ENCODE peak calls at places on chromosomes 12 and 14, in eight cellular contexts. B is ascending aorta, K is H9, H is lower lobe of right lung, Y is A549, G is adrenal gland, U is dorsolateral prefrontal cortex, O is body of pancreas. A is an unnamed sample.

GRCh38 chr12:77120156-77120555 is 54.8 kb upstream of the E2F7 start:
- DNase-seq in O (no peak), Y (peak), U (no peak), B (no peak), K (no peak), G (no peak), H (no peak), A (peak)

GRCh38 chr12:1691123-1692007 is 495 bp downstream of the ADIPOR2 start:
- DNase-seq in H (peak), K (no peak), Y (no peak), G (peak), U (no peak), O (peak), B (peak), A (peak)

GRCh38 chr12:18224745-18225144 is 36.6 kb upstream of the PIK3C2G start:
- DNase-seq in Y (peak), U (no peak), H (no peak), B (no peak), G (no peak), K (no peak), O (no peak), A (peak)

GRCh38 chr12:107610030-107610859 is 75.4 kb upstream of the PWP1 start:
- DNase-seq in O (peak), Y (peak), B (no peak), U (peak), K (peak), H (no peak), G (peak), A (peak)

GRCh38 chr14:61750708-61751474 is 11.3 kb upstream of the SNAPC1 start:
- DNase-seq in G (peak), Y (peak), O (peak), B (peak), K (peak), H (peak), U (peak), A (peak)

GRCh38 chr14:45793081-45793480 is 540.1 kb upstream of the MIS18BP1 start:
- DNase-seq in U (no peak), O (peak), G (no peak), B (no peak), K (no peak), H (no peak), Y (no peak), A (peak)

GRCh38 chr14:90288646-90289355 is 32.4 kb downstream of the PSMC1 start:
- DNase-seq in Y (no peak), G (peak), O (peak), U (no peak), K (no peak), H (no peak), B (no peak), A (no peak)

GRCh38 chr14:101494826-101495225 is 66.5 kb upstream of the DIO3 start:
- DNase-seq in K (peak), O (no peak), H (no peak), Y (no peak), U (peak), B (no peak), G (no peak), A (no peak)

GRCh38 chr12:119715268-119715620 is 47.3 kb downstream of the PRKAB1 start:
- DNase-seq in Y (no peak), U (no peak), K (no peak), O (no peak), G (no peak), H (no peak), B (no peak), A (peak)

GRCh38 chr12:1246637-1247036 is 255.6 kb downstream of the ERC1 start:
- DNase-seq in G (no peak), B (no peak), U (no peak), Y (no peak), O (no peak), H (no peak), K (no peak), A (no peak)

GRCh38 chr14:100274250-100274649 is 32.0 kb downstream of the SLC25A29 start:
- DNase-seq in B (no peak), H (no peak), G (no peak), O (no peak), Y (no peak), K (no peak), U (no peak), A (no peak)

GRCh38 chr12:54993181-54993835 is 8.7 kb upstream of the TESPA1 start:
- DNase-seq in B (peak), G (peak), K (peak), Y (peak), U (peak), H (no peak), O (peak), A (peak)

GRCh38 chr12:96774501-96775256 is 132.4 kb upstream of the NEDD1 start:
- DNase-seq in H (no peak), U (no peak), K (no peak), B (no peak), O (no peak), Y (peak), G (no peak), A (peak)

GRCh38 chr12:89252284-89252683 is 100.0 kb downstream of the DUSP6 start:
- DNase-seq in G (no peak), K (no peak), U (no peak), B (no peak), Y (no peak), O (no peak), H (no peak), A (peak)

GRCh38 chr14:23941669-23942068 is 11.9 kb upstream of the DHRS4 start:
- DNase-seq in H (no peak), K (no peak), O (no peak), Y (no peak), U (no peak), G (no peak), B (no peak), A (no peak)

GRCh38 chr12:38905480-38906351 is at the start of gene CPNE8:
- DNase-seq in H (peak), K (peak), G (peak), O (peak), Y (peak), B (peak), U (peak), A (peak)

GRCh38 chr14:78598046-78598652 is 428.0 kb downstream of the NRXN3 start:
- DNase-seq in U (peak), H (peak), O (peak), K (peak), G (peak), B (no peak), Y (peak), A (peak)

GRCh38 chr12:111330800-111331752 is 37.8 kb downstream of the PHETA1 start:
- DNase-seq in Y (peak), O (peak), H (no peak), K (no peak), B (no peak), G (no peak), U (no peak), A (peak)

GRCh38 chr12:100753837-100754236 is 40.7 kb upstream of the ANO4 start:
- DNase-seq in O (no peak), H (no peak), G (no peak), Y (no peak), U (no peak), B (no peak), K (no peak), A (peak)

GRCh38 chr14:89245802-89246201 is 171.2 kb downstream of the FOXN3 start:
- DNase-seq in B (peak), Y (no peak), U (no peak), O (no peak), H (no peak), G (peak), K (no peak), A (peak)
- TF ChIP-seq CTCF in B (no peak), Y (no peak), U (no peak), O (no peak), H (no peak), G (no peak), K (no peak), A (no peak)

GRCh38 chr14:20757963-20758362 is 10.2 kb upstream of the EDDM3B start:
- DNase-seq in B (no peak), O (peak), Y (no peak), K (peak), G (peak), H (peak), U (no peak), A (no peak)
- TF ChIP-seq CTCF in B (peak), O (peak), Y (peak), K (peak), G (peak), H (peak), U (peak), A (no peak)

GRCh38 chr12:57085999-57086950 is 2.6 kb upstream of the NAB2 start:
- DNase-seq in Y (peak), K (peak), H (peak), U (peak), G (peak), O (peak), B (peak), A (peak)
- TF ChIP-seq CTCF in Y (peak), K (peak), H (peak), U (no peak), G (no peak), O (peak), B (peak), A (peak)

GRCh38 chr12:123951467-123951866 is 21.2 kb downstream of the CCDC92 start:
- DNase-seq in Y (no peak), H (no peak), U (no peak), G (peak), K (peak), B (no peak), O (no peak), A (no peak)

GRCh38 chr12:123950476-123951169 is 22.0 kb downstream of the CCDC92 start:
- DNase-seq in K (peak), U (no peak), B (peak), Y (no peak), G (peak), O (peak), H (no peak), A (no peak)

GRCh38 chr12:123948401-123949117 is 24.1 kb downstream of the CCDC92 start:
- DNase-seq in O (no peak), G (peak), H (no peak), K (peak), U (no peak), B (no peak), Y (no peak), A (no peak)

GRCh38 chr12:123952037-123952436 is 20.6 kb downstream of the CCDC92 start:
- DNase-seq in U (no peak), B (no peak), Y (no peak), K (no peak), O (no peak), G (peak), H (no peak), A (peak)

GRCh38 chr12:123949118-123949774 is 23.4 kb downstream of the CCDC92 start:
- DNase-seq in K (peak), U (no peak), G (peak), B (peak), H (no peak), O (no peak), Y (no peak), A (no peak)
- TF ChIP-seq CTCF in K (no peak), U (no peak), G (no peak), B (no peak), H (no peak), O (no peak), Y (no peak), A (no peak)

GRCh38 chr12:103517161-103517560 is 21.4 kb upstream of the C12orf42 start:
- DNase-seq in Y (no peak), B (no peak), G (no peak), K (no peak), H (no peak), O (no peak), U (no peak), A (peak)

GRCh38 chr12:103518899-103519298 is 23.1 kb upstream of the C12orf42 start:
- DNase-seq in H (no peak), U (no peak), K (no peak), B (no peak), G (no peak), O (no peak), Y (no peak), A (no peak)

GRCh38 chr12:103519632-103520031 is 23.9 kb upstream of the C12orf42 start:
- DNase-seq in Y (no peak), H (no peak), B (no peak), K (no peak), G (no peak), O (no peak), U (no peak), A (no peak)

DNA sequence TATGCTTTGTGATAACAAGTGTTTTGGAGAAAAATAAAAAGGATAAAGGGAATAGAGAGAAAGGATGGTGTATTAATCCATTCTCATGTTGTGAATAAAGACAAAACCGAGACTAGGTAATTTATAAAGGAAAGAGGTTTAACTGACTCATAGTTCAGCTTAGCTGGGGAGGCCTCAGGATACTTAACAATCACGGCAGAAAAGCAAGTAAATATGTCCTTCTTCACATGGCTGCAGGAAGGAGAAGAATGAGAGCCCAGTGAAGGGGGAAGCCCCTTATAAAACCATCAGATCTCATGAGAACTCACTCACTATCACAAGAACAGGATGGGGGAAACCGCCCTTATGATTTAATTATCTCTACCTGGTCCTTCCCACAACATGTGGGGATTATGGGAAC is 18.1 kb upstream of the C12orf42 start:
- DNase-seq in K (no peak), G (no peak), U (no peak), O (no peak), Y (no peak), H (no peak), B (no peak), A (no peak)
- TF ChIP-seq CTCF in K (no peak), G (no peak), U (no peak), O (no peak), Y (no peak), H (no peak), B (no peak), A (no peak)

DNA sequence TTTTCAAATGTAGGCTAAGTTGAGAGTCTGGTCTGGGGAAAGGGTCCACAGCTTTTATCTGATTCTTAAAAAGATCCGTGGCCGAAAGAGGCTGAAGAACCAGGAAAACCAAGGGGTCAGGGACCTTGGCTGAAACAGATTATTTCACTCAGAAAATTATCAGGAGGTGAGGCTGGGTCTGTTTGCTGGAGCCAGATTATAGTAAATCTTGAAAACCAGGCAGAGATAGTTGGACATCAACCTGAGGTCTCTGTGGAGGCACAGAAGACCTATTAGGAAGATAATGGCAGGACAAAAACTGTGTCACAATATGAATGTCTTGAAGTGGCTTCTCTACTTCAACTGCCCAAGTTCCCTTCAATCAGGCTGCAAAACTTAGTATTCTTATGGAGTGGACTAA is 1.6 kb upstream of the MED21 start:
- DNase-seq in K (no peak), B (no peak), H (no peak), O (no peak), Y (no peak), G (no peak), U (no peak), A (no peak)
- TF ChIP-seq CTCF in K (no peak), B (no peak), H (no peak), O (no peak), Y (no peak), G (no peak), U (no peak), A (no peak)

GRCh38 chr12:69884386-69884785 is 59.4 kb downstream of the MYRFL start:
- DNase-seq in Y (no peak), U (no peak), O (no peak), G (peak), K (no peak), H (no peak), B (no peak), A (no peak)

GRCh38 chr12:69885656-69886055 is 60.6 kb downstream of the MYRFL start:
- DNase-seq in B (no peak), U (no peak), K (no peak), O (no peak), H (no peak), G (no peak), Y (no peak), A (no peak)

GRCh38 chr12:69881771-69882170 is 56.7 kb downstream of the MYRFL start:
- DNase-seq in B (no peak), Y (no peak), G (no peak), H (no peak), O (no peak), U (no peak), K (no peak), A (no peak)

GRCh38 chr12:69879007-69879960 is 54.3 kb downstream of the MYRFL start:
- DNase-seq in U (peak), H (peak), G (peak), K (peak), Y (peak), O (peak), B (peak), A (peak)

DNA sequence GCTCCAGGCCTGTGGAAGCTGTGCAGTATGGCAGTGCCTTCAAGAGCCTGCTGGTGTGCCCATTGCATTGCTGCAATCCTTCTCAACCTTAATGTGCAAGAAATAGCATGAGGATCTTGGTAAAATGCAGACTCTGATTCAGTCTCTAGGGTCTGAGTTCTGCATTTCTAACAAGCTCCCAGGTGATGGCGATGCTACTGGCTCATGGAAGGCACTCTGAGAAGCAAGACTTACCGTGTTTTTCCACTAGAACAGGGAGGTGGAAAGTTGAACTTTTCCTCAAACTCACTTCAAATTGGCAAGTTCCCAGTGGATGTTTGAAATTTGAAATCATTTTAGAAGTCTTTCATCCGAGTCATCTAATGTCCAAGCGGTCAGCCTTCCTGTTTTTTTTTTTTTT is 55.5 kb downstream of the MYRFL start:
- DNase-seq in Y (peak), K (peak), U (no peak), O (no peak), G (no peak), B (no peak), H (no peak), A (no peak)
- TF ChIP-seq CTCF in Y (no peak), K (peak), U (no peak), O (no peak), G (no peak), B (no peak), H (no peak), A (peak)

DNA sequence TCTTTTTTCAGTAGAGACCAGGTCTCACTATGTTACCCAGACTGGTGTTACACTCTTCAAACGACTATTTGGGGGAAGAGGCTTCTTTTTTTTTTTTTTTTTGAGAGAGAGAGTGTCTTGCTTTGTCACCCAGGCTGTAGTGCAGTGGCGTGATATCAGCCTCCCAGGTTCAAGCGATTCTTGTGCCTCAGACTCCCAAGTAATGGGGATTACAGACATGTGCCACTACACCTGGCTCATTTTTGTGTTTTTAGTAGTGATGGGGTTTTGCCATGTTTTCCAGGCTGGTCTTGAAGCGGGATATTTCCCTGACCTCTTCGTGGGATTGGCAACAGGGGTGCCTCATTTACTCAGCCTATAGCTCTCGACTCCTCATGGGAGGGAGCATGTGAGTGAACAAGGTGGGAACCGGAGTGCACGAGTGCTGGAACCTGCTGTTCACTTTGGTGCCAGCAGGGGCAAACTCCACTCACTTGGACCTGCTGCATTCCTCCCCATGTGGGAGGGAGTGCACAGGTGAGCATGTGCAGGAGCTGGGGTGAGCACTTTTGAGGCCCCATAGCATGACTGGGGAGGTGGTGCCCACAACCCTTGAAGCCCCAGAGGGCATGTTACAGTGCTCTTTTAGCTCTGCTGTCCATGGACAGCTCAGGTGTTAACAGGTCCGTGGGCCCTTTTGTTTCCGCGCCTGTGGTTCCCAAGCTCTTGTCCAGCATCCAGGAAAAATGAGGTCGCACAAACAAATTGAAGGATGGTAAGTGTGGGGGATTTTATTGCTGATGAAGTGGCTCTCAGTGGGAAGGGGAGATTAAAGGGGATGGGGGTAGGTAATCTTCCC is 79.1 kb upstream of the HECTD1 start:
- DNase-seq in K (peak), O (peak), G (no peak), H (no peak), B (no peak), Y (peak), U (no peak), A (no peak)
- TF ChIP-seq CTCF in K (peak), O (peak), G (peak), H (peak), B (peak), Y (no peak), U (peak), A (peak)

GRCh38 chr12:50641566-50641965 is 122.3 kb upstream of the ATF1 start:
- DNase-seq in U (no peak), Y (no peak), O (peak), G (no peak), B (no peak), K (peak), H (no peak), A (peak)
- TF ChIP-seq CTCF in U (no peak), Y (no peak), O (peak), G (no peak), B (no peak), K (peak), H (no peak), A (peak)